ENCODE peak calls at places on chromosomes 13 and 19, in ten cellular contexts. V is mammary epithelial cell, B is endothelial cell, Q is kidney epithelial cell, K is A549, T is HFF-Myc, F is stomach, G is left ventricle myocardium inferior, Y is tibial nerve, M is progenitor cell of endocrine pancreas. U is an unnamed sample.

GRCh38 chr19:15438124-15438496 is 11.6 kb downstream of the WIZ start:
- DNase-seq in Q (no peak), T (no peak), F (no peak), Y (no peak), V (no peak), K (no peak), M (no peak), G (no peak), B (no peak), U (no peak)

GRCh38 chr13:109182777-109183465 is 553.5 kb downstream of the MYO16 start:
- DNase-seq in Y (no peak), M (no peak), G (no peak), B (no peak), T (no peak), F (no peak), Q (no peak), K (no peak), V (no peak), U (no peak)

GRCh38 chr19:48715681-48716171 is 3.8 kb downstream of the MAMSTR start:
- DNase-seq in T (no peak), Q (no peak), G (no peak), F (no peak), K (no peak), Y (no peak), M (no peak), V (no peak), B (no peak), U (no peak)

GRCh38 chr19:7482584-7483439 is 6.0 kb downstream of the PEX11G start:
- DNase-seq in M (no peak), F (no peak), K (no peak), Y (peak), T (no peak), Q (no peak), G (peak), B (peak), V (peak), U (no peak)

GRCh38 chr13:94416454-94417080 is 62.9 kb downstream of the DCT start:
- DNase-seq in F (no peak), T (no peak), Q (no peak), Y (no peak), G (no peak), V (peak), B (peak), M (peak), K (peak), U (no peak)

GRCh38 chr19:10921199-10921879 is 7.1 kb downstream of the YIPF2 start:
- DNase-seq in V (no peak), Y (no peak), G (no peak), Q (no peak), K (no peak), F (no peak), B (no peak), T (no peak), M (no peak), U (no peak)

GRCh38 chr19:46416077-46416709 is 2.8 kb upstream of the CCDC8 start:
- DNase-seq in Q (peak), K (peak), T (peak), B (peak), G (peak), Y (peak), M (peak), F (peak), V (peak), U (peak)

GRCh38 chr13:59679239-59679638 is 484.5 kb downstream of the DIAPH3 start:
- DNase-seq in G (no peak), Y (no peak), T (no peak), B (peak), Q (no peak), F (no peak), V (no peak), K (no peak), M (no peak), U (no peak)

GRCh38 chr19:14544977-14545715 is 15.8 kb downstream of the TECR start:
- DNase-seq in V (no peak), F (no peak), T (no peak), Y (no peak), Q (no peak), M (no peak), G (peak), K (no peak), B (no peak), U (no peak)

GRCh38 chr19:4352701-4353121 is 9.3 kb downstream of the MPND start:
- DNase-seq in V (no peak), Q (no peak), M (peak), G (no peak), Y (no peak), B (peak), T (no peak), K (peak), F (no peak), U (peak)

GRCh38 chr13:50200988-50201387 is 185.7 kb downstream of the KCNRG start:
- DNase-seq in M (no peak), B (no peak), V (no peak), K (no peak), T (no peak), Q (no peak), F (no peak), Y (no peak), G (no peak), U (no peak)

GRCh38 chr19:35030257-35031071 is at the start of gene SCN1B:
- DNase-seq in T (no peak), Y (no peak), Q (no peak), F (peak), B (peak), V (peak), K (peak), G (peak), M (peak), U (peak)

GRCh38 chr19:52695996-52696395 is 38.8 kb downstream of the ZNF611 start:
- DNase-seq in T (no peak), V (no peak), B (no peak), F (no peak), Y (no peak), G (no peak), K (no peak), M (no peak), Q (no peak), U (no peak)

GRCh38 chr13:40187324-40187795 is 479.1 kb downstream of the FOXO1 start:
- DNase-seq in Y (no peak), F (no peak), B (no peak), V (no peak), K (no peak), M (no peak), Q (no peak), T (no peak), G (no peak), U (no peak)

GRCh38 chr13:87498681-87499080 is 172.5 kb upstream of the SLITRK5 start:
- DNase-seq in M (peak), Q (no peak), K (peak), V (peak), F (no peak), G (no peak), T (no peak), Y (no peak), B (peak), U (no peak)

GRCh38 chr13:98919566-98919965 is 58.3 kb downstream of the DOCK9 start:
- DNase-seq in G (no peak), Y (no peak), V (no peak), K (no peak), F (no peak), T (no peak), B (no peak), M (no peak), Q (no peak), U (no peak)

GRCh38 chr13:113124211-113125025 is 1.8 kb downstream of the F10 start:
- DNase-seq in F (no peak), T (no peak), K (no peak), G (no peak), B (no peak), M (no peak), Y (no peak), V (no peak), Q (no peak), U (no peak)

GRCh38 chr13:28530729-28531194 is 35.8 kb upstream of the FLT1 start:
- DNase-seq in K (no peak), V (no peak), B (no peak), Y (no peak), Q (no peak), T (no peak), M (no peak), G (no peak), F (no peak), U (no peak)

GRCh38 chr19:46624958-46625661 is at the start of gene PTGIR:
- DNase-seq in K (no peak), Q (no peak), V (no peak), T (peak), M (no peak), B (no peak), Y (peak), G (peak), F (no peak), U (no peak)

GRCh38 chr13:101178394-101178793 is 237.9 kb downstream of the NALCN start:
- DNase-seq in B (no peak), K (no peak), M (no peak), T (no peak), Q (no peak), Y (no peak), V (no peak), F (no peak), G (no peak), U (no peak)

GRCh38 chr13:93848247-93848646 is 621.6 kb downstream of the GPC6 start:
- DNase-seq in T (no peak), Q (no peak), F (no peak), V (no peak), G (no peak), Y (no peak), M (no peak), K (no peak), B (no peak), U (no peak)

GRCh38 chr13:27339299-27339698 is 68.7 kb downstream of the RASL11A start:
- DNase-seq in B (peak), T (peak), Q (no peak), Y (no peak), G (no peak), F (peak), M (no peak), K (peak), V (peak), U (peak)

GRCh38 chr19:54024660-54025059 is 33.2 kb downstream of the CACNG6 start:
- DNase-seq in Y (no peak), V (no peak), M (no peak), Q (no peak), F (no peak), T (no peak), K (peak), B (no peak), G (no peak), U (no peak)

GRCh38 chr19:40370997-40371801 is 18.8 kb downstream of the HIPK4 start:
- DNase-seq in M (no peak), G (no peak), T (no peak), F (no peak), B (no peak), Y (no peak), V (no peak), K (no peak), Q (no peak), U (no peak)
- TF ChIP-seq CTCF in M (no peak), G (no peak), T (no peak), F (no peak), B (no peak), Y (no peak), V (no peak), K (no peak), Q (no peak), U (no peak)

GRCh38 chr19:45243144-45243732 is 2.0 kb downstream of the EXOC3L2 start:
- DNase-seq in F (no peak), B (no peak), T (no peak), V (no peak), Q (no peak), M (no peak), G (no peak), Y (no peak), K (no peak), U (no peak)
- TF ChIP-seq CTCF in F (no peak), B (no peak), T (no peak), V (no peak), Q (no peak), M (no peak), G (no peak), Y (no peak), K (no peak), U (no peak)

DNA sequence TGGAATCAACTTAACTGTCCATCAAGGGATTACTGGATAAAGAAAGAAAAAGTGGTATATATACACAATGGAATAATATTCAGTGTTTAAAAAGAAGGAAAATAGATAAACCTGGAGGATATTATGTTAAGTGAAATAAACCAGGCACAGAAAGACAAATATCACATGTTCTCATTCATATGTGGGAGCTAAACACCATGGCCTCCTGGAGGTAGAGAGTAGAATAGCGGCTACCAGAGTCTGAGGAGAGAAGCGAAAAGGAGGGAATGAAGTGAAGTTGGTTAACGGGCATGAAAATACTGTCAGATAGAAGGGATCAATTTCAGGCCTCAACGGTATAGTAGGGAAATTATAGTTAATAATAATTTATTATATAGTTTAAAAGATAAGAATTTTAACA is 147.5 kb upstream of the OBI1 start:
- DNase-seq in G (no peak), K (peak), B (peak), F (no peak), T (no peak), Q (no peak), Y (no peak), M (no peak), V (no peak), U (no peak)
- TF ChIP-seq CTCF in G (peak), K (no peak), B (peak), F (no peak), T (no peak), Q (peak), Y (no peak), M (peak), V (peak), U (no peak)

DNA sequence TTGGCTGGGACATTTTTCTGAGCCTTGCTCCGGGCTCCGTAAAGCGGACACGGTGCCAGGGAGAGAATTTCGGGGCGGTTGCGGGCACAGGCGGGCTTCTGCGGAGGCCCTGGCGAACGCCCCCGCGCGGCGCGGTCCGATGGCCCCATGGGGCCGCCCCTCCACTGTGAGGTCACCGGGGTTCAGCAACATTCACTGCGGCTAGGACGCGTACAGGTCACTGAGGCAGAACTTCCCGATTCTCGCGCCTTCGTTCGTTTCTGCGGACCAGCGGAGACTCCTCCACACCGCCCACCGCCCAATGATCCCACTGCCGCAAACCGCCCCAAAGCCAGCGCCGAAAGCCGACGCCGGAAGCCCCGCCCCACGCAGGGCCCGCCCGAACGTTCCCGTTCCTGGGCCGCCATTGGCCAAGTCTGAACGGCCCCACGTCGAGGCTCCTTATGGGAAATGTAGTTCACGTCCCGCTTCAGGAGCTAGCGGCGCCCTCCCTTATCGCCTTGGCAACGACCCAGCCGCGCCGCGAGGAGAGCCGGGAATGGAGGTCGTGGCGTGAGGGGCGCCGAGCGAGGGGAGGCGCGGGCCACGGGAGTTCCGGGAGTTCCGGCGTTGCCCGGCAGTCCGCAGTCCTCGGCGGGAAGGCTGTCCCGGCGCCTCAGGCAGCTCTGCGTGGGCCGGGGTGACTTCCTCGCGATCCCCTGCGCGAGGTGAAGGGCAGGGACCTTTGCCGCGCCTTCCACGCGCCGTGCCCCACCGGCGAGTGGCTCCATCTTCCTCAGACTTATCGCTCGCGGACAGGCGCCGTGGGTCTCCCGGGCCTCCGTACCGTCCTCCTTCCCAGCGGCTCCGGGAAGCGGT is at the start of gene ZNF584:
- DNase-seq in V (peak), B (peak), T (peak), Q (peak), F (peak), Y (peak), M (peak), K (peak), G (peak), U (peak)
- TF ChIP-seq CTCF in V (peak), B (no peak), T (no peak), Q (no peak), F (no peak), Y (no peak), M (no peak), K (peak), G (no peak), U (no peak)

GRCh38 chr13:52669677-52670076 is 17.0 kb downstream of the SUGT1 start:
- DNase-seq in F (no peak), Q (no peak), G (no peak), V (no peak), T (no peak), K (no peak), B (no peak), M (no peak), Y (no peak), U (no peak)
- TF ChIP-seq CTCF in F (no peak), Q (no peak), G (no peak), V (no peak), T (no peak), K (no peak), B (peak), M (no peak), Y (no peak), U (no peak)

DNA sequence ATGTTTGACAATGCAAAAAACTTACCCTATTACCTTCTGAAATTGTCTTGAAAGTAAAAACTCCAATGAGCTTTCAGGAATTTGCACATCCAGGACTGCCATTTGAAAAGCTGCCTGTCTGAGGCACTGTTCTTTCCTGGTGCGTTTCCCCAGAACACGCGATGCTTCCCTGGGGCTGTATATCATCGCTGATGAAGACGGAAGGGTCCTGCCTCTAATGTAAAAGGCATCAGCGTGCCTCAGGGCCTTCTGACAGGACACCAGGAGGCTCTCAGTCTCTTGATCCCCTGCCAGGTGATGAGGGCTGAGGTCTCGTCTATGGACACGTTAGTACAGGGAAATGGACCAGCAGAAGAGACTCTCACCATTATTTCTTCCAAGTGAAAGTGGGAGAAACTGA is 296.8 kb downstream of the EFNB2 start:
- DNase-seq in B (no peak), G (no peak), T (no peak), V (no peak), F (no peak), M (no peak), Y (no peak), K (no peak), Q (no peak), U (no peak)
- TF ChIP-seq CTCF in B (no peak), G (no peak), T (no peak), V (no peak), F (no peak), M (no peak), Y (no peak), K (no peak), Q (no peak), U (no peak)

U was measured in Calu3.